ENCODE peak calls at places on chromosomes 5 and 9, in seven cellular contexts. J, I, C, K, Q, Z and W are unnamed samples.

GRCh38 chr5:76638466-76638865 is 15.3 kb upstream of the F2RL2 start:
- DNase-seq in J (no peak), I (no peak), C (no peak), K (no peak), Q (no peak), Z (peak; percentile 13), W (no peak)

GRCh38 chr5:10577371-10578291 is 13.8 kb downstream of the ANKRD33B start:
- DNase-seq in J (no peak), I (no peak), C (no peak), K (no peak), Q (no peak), Z (no peak), W (no peak)

GRCh38 chr5:138944527-138945322 is 69.6 kb upstream of the LRRTM2 start:
- DNase-seq in J (no peak), I (no peak), C (no peak), K (no peak), Q (no peak), Z (no peak), W (no peak)

GRCh38 chr9:97907051-97907450 is 15.2 kb downstream of the TRMO start:
- DNase-seq in J (no peak), I (no peak), C (no peak), K (no peak), Q (no peak), Z (no peak), W (no peak)

GRCh38 chr9:98570663-98571440 is 137.9 kb downstream of the GABBR2 start:
- DNase-seq in J (no peak), I (no peak), C (no peak), K (no peak), Q (no peak), Z (no peak), W (no peak)

GRCh38 chr5:32274548-32275420 is 38.0 kb downstream of the MTMR12 start:
- DNase-seq in J (peak; percentile 54), I (no peak), C (no peak), K (no peak), Q (no peak), Z (no peak), W (no peak)

GRCh38 chr9:116395409-116396037 is 241.9 kb downstream of the PAPPA start:
- DNase-seq in J (peak; percentile 11), I (no peak), C (no peak), K (no peak), Q (no peak), Z (no peak), W (no peak)

GRCh38 chr9:104746798-104747197 is 685 bp upstream of the NIPSNAP3A start:
- DNase-seq in J (no peak), I (no peak), C (no peak), K (no peak), Q (no peak), Z (no peak), W (no peak)

GRCh38 chr5:127080001-127080478 is 6.7 kb upstream of the C5orf63 start:
- DNase-seq in J (no peak), I (no peak), C (peak; percentile 53), K (no peak), Q (no peak), Z (no peak), W (no peak)

GRCh38 chr5:132822650-132823480 is 7.6 kb downstream of the SHROOM1 start:
- DNase-seq in J (peak; percentile 33), I (no peak), C (peak; percentile 76), K (peak; percentile 30), Q (no peak), Z (no peak), W (no peak)

GRCh38 chr9:33318225-33318624 is 27.9 kb downstream of the NFX1 start:
- DNase-seq in J (no peak), I (no peak), C (no peak), K (no peak), Q (no peak), Z (no peak), W (no peak)

DNA sequence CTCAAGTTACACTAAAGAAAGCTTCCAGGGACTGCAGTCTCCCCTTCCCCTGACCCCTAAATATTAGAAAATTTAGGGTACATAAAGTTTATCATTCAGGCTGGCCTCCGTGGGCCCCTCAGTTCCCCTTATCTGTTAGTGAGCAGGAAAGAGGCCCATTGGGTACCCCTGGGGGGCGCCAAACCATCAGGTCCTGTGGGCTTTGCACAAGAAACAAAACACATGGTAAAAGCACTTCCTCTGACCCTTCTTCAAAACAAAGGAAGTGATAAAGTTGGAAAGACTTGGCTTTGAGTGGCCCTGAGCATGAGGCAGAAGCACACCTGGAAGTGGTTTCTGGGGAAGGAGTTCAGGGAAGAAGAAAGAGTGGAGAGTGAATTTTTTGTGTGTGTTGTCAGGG is 213.0 kb downstream of the SMARCA2 start:
- DNase-seq in J (peak; percentile 29), I (no peak), C (peak; percentile 31), K (no peak), Q (peak; percentile 23), Z (no peak), W (peak; percentile 31)
- TF ChIP-seq CTCF in J (peak; percentile 30), I (peak; percentile 49), C (peak; percentile 41), K (no peak), Q (no peak), Z (peak; percentile 4), W (peak; percentile 50)

GRCh38 chr9:130156672-130157071 is 15.5 kb upstream of the NCS1 start:
- DNase-seq in J (no peak), I (no peak), C (no peak), K (no peak), Q (peak; percentile 41), Z (no peak), W (no peak)
- TF ChIP-seq CTCF in J (no peak), I (no peak), C (no peak), K (no peak), Q (no peak), Z (no peak), W (no peak)

GRCh38 chr9:111917201-111917600 is 20.6 kb downstream of the UGCG start:
- DNase-seq in J (no peak), I (no peak), C (no peak), K (no peak), Q (no peak), Z (no peak), W (no peak)
- TF ChIP-seq CTCF in J (no peak), I (no peak), C (no peak), K (no peak), Q (no peak), Z (no peak), W (no peak)

GRCh38 chr9:1709347-1709746 is 305.8 kb upstream of the SMARCA2 start:
- DNase-seq in J (no peak), I (peak; percentile 38), C (no peak), K (peak; percentile 15), Q (no peak), Z (peak; percentile 17), W (no peak)
- TF ChIP-seq CTCF in J (no peak), I (peak; percentile 49), C (no peak), K (peak; percentile 60), Q (no peak), Z (peak; percentile 25), W (peak; percentile 51)

DNA sequence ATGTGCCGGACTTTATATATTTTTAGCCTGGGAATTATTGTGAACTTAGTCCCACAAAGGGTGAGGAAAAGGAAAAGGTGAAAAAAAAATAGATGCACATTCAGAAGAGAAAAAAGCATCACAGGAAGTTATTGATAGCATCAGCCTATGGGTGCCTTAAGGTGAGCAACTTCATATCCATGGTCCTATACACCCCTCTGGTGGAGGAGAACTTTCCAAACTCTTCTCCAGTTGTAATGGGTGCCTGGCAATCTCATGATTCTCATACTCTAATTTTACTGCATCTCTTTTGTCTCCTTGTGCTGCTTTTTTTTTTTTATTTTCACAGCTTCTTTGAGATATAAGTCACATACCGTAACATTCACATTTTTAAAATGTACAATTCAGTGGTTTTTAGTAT is 107.4 kb downstream of the JAKMIP2 start:
- DNase-seq in J (no peak), I (peak; percentile 48), C (no peak), K (no peak), Q (no peak), Z (no peak), W (no peak)
- TF ChIP-seq CTCF in J (no peak), I (peak; percentile 44), C (peak; percentile 32), K (no peak), Q (no peak), Z (no peak), W (no peak)

GRCh38 chr5:39024884-39025283 is 49.3 kb downstream of the RICTOR start:
- DNase-seq in J (no peak), I (peak; percentile 60), C (no peak), K (no peak), Q (no peak), Z (no peak), W (no peak)

GRCh38 chr5:39022151-39022550 is 52.0 kb downstream of the RICTOR start:
- DNase-seq in J (no peak), I (no peak), C (no peak), K (no peak), Q (no peak), Z (no peak), W (no peak)

GRCh38 chr5:39025456-39025855 is 48.7 kb downstream of the RICTOR start:
- DNase-seq in J (no peak), I (no peak), C (no peak), K (no peak), Q (no peak), Z (no peak), W (no peak)

GRCh38 chr5:39021413-39021812 is 52.8 kb downstream of the RICTOR start:
- DNase-seq in J (no peak), I (no peak), C (no peak), K (no peak), Q (no peak), Z (no peak), W (no peak)

DNA sequence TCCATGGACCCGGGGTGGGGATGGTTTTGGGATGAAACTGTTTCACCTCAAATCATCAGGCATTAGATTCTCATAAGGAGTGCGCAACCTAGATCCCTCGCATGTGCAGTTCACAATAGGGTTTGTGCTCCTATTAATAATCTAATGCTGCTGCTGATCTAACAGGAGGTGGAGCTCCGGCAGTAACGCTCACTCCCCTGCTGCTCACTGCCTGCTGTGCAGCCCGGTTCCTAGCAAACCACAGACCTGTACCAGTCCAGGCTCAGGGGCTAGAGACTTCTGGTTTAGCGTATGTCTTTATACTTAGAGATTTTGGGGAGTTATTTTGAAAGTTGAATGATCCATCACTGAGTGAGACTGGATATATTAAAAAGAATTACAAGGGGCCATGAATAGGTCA is 50.2 kb downstream of the RICTOR start:
- DNase-seq in J (no peak), I (no peak), C (no peak), K (no peak), Q (no peak), Z (no peak), W (no peak)
- TF ChIP-seq CTCF in J (no peak), I (no peak), C (no peak), K (no peak), Q (no peak), Z (no peak), W (no peak)

DNA sequence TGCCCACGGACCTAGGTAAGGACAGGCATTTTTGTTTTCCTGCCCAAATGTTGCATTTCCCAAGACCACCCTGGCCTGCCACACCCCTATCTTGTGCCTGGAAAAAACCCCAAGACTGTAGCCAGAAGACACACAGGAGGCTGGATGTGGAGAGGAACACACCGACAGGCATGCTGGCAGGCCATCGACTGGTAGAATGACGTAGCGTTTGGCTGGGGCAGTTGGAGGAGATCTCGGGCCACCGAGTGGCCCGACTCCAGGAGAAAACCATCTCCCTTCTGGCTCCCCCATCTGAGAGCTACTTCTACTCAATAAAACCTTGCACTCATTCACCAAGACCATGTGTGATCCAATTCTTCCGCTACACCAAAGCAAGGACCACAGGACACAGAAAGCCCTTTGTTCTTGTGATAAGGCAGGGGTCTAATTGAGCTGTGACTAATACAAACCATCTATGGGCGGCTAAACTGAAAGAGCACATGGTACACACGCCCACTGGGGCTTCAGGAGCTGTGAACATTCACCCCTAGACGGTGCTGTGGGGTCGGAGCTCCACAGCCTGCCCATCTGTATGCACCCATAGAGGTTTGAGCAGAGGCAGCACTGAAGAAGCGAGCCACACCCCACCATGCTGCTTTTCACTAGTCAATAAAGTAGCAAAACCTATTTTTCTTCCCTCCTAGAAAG is 38.9 kb upstream of the N4BP3 start:
- DNase-seq in J (peak; percentile 66), I (no peak), C (peak; percentile 35), K (no peak), Q (peak; percentile 51), Z (no peak), W (peak; percentile 18)
- TF ChIP-seq CTCF in J (peak; percentile 62), I (peak; percentile 12), C (peak; percentile 19), K (no peak), Q (no peak), Z (no peak), W (no peak)